ENCODE peak calls at places on chromosomes 7 and 10, in five cellular contexts. Z is neural crest cell, O is HCT116, N is body of pancreas, U is uterus. H is an unnamed sample.

GRCh38 chr10:95445223-95445836 is 115.8 kb downstream of the SORBS1 start:
- DNase-seq in U (peak), N (peak), Z (no peak), O (peak), H (peak)

GRCh38 chr10:30574423-30574796 is 55.1 kb downstream of the LYZL2 start:
- DNase-seq in U (no peak), O (no peak), N (no peak), Z (no peak), H (no peak)

GRCh38 chr7:42236266-42237161 is 495 bp downstream of the GLI3 start:
- DNase-seq in U (peak), O (no peak), Z (peak), N (peak), H (no peak)

GRCh38 chr10:29600067-29600466 is 34.7 kb downstream of the SVIL start:
- DNase-seq in Z (no peak), U (no peak), O (peak), N (no peak), H (no peak)

GRCh38 chr7:73822319-73823173 is 8.2 kb upstream of the CLDN4 start:
- DNase-seq in U (peak), Z (no peak), O (peak), N (peak), H (peak)

GRCh38 chr7:311131-311680 is 21.2 kb downstream of the FOXL3 start:
- DNase-seq in N (no peak), O (no peak), U (no peak), Z (no peak), H (no peak)

GRCh38 chr7:130301606-130302005 is 8.6 kb downstream of the CPA4 start:
- DNase-seq in N (no peak), O (no peak), Z (no peak), U (no peak), H (no peak)

GRCh38 chr7:30468041-30468440 is 10.5 kb downstream of the NOD1 start:
- DNase-seq in U (no peak), N (no peak), O (no peak), Z (no peak), H (no peak)

GRCh38 chr10:127195041-127195506 is 1.3 kb downstream of the INSYN2A start:
- DNase-seq in O (no peak), N (no peak), Z (peak), U (no peak), H (no peak)

GRCh38 chr7:46695045-46695708 is 774.1 kb upstream of the IGFBP3 start:
- DNase-seq in Z (no peak), N (peak), U (no peak), O (peak), H (no peak)

GRCh38 chr10:104515670-104516199 is 125.4 kb upstream of the SORCS3 start:
- DNase-seq in Z (no peak), N (no peak), O (no peak), U (no peak), H (no peak)

GRCh38 chr7:112204776-112205347 is 1.3 kb downstream of the DOCK4 start:
- DNase-seq in Z (no peak), O (no peak), U (no peak), N (peak), H (no peak)

GRCh38 chr7:107962817-107963216 is 40.1 kb downstream of the LAMB1 start:
- DNase-seq in O (no peak), Z (no peak), N (no peak), U (no peak), H (no peak)
- TF ChIP-seq CTCF in O (no peak), Z (no peak), N (no peak), U (no peak), H (no peak)

DNA sequence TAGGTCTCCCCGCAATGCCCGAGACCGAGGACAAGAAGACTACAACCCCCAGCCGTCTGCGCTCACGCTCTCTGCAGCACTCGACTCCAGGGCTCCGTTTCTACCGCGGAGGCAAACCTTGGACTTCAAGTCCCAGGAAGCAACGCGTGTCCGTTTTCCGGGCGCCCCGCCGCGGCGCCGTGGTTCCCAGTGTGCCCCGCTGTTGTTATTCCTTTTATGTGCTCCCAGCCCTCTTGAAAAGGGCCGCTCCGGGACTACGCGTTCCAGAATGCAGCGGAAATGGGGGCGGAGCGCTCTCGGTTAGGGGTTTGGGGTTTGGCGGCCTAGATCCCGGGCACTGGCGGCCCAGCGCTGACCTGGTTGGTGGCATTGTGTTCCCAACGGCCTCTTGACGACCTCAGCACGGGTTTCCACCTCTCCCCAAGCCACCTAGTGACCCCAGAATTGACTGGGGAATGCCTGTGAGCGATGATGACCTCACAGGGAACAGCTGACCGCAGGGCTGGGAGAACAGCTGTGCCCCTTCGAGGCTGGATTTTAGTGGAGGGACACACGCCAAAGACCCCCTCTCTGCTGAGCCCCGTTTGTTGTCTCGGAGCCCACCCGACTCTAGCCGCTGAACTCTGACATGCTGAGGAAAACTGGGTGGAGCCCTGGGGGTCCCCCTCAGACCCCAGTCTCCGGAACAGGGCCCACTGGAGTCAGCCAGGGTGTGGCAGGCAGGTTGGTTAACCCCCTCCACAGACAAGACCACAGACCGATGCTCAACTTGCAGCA is 480 bp upstream of the CDK5 start:
- DNase-seq in N (peak), O (peak), Z (peak), U (peak), H (peak)
- TF ChIP-seq CTCF in N (no peak), O (no peak), Z (no peak), U (no peak), H (no peak)

DNA sequence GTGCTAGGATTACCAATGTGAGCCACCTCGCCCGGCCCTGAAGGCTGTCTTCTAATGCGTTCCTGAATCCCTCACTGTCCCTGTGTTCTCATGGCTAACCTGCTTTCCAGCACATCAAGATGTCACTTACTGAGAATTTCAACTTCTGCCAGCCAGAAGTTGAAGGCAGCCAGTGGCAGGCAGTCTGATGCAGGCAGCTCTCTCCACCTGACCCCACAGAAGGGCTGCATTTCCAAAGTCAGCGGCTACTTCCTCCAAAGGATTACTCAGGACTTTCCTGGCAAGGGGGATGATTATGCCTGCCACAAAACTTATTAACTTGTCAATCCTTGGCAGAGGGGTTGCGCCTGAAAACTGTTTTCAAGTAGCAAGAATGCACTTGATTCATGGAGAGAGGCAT is 1219.4 kb downstream of the TYW1 start:
- DNase-seq in O (no peak), Z (no peak), U (no peak), N (peak), H (no peak)
- TF ChIP-seq CTCF in O (no peak), Z (no peak), U (no peak), N (no peak), H (no peak)

GRCh38 chr7:106732045-106732444 is 71.1 kb upstream of the CCDC71L start:
- DNase-seq in O (no peak), Z (no peak), U (no peak), N (no peak), H (no peak)

GRCh38 chr7:106735637-106736036 is 74.7 kb upstream of the CCDC71L start:
- DNase-seq in N (no peak), U (no peak), Z (no peak), O (no peak), H (no peak)

GRCh38 chr7:106736508-106737201 is 75.7 kb upstream of the CCDC71L start:
- DNase-seq in U (no peak), N (peak), O (peak), Z (no peak), H (peak)

GRCh38 chr7:106736123-106736507 is 75.2 kb upstream of the CCDC71L start:
- DNase-seq in Z (no peak), N (no peak), O (no peak), U (no peak), H (no peak)

GRCh38 chr7:106737202-106737562 is 76.2 kb upstream of the CCDC71L start:
- DNase-seq in U (no peak), O (no peak), Z (no peak), N (no peak), H (peak)
- TF ChIP-seq CTCF in U (peak), O (peak), Z (peak), N (no peak), H (peak)

GRCh38 chr7:20650782-20651181 is 35.3 kb downstream of the ABCB5 start:
- DNase-seq in Z (no peak), U (no peak), O (no peak), N (no peak), H (no peak)

GRCh38 chr7:20647051-20647450 is 31.6 kb downstream of the ABCB5 start:
- DNase-seq in Z (no peak), U (no peak), O (no peak), N (no peak), H (peak)

GRCh38 chr7:20653636-20654035 is 38.2 kb downstream of the ABCB5 start:
- DNase-seq in Z (no peak), U (no peak), N (no peak), O (no peak), H (no peak)

GRCh38 chr7:20651960-20652544 is 36.6 kb downstream of the ABCB5 start:
- DNase-seq in Z (no peak), O (peak), N (no peak), U (no peak), H (no peak)

GRCh38 chr7:20647908-20648776 is 32.7 kb downstream of the ABCB5 start:
- DNase-seq in U (no peak), O (peak), N (no peak), Z (peak), H (peak)
- TF ChIP-seq CTCF in U (no peak), O (peak), N (no peak), Z (peak), H (peak)

DNA sequence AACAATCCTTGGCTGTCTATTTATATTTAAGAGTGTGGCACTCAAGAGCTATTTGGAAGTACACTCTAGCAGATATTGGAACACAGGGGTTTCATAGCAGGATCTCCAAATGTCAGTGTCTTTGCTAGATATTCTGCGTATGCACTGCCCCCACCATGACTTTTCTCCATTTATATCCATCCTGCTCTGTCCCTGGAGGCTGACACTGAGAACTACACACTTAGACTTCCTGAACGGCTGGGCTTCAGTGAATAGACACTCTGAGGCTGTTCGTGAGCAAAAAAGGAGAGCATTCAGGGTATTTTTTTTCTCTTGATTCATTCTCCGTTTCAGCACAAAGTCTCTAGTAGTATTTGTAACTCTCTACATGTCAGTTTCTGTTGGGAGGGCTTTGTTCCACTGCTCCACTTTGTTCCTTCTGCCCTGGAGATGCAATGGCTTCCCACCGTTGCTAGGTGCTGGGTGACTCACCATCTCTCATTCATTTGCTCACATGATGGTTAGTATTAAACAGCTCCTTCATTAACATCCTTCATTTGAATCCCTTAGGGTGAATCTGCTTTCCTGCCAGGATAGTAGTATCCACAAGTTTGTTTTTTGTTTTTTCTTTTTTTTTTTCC is 155.9 kb upstream of the SLC13A1 start:
- DNase-seq in Z (peak), U (no peak), N (no peak), O (peak), H (peak)
- TF ChIP-seq CTCF in Z (peak), U (no peak), N (no peak), O (no peak), H (peak)

GRCh38 chr10:75542084-75542483 is 110.7 kb downstream of the LRMDA start:
- DNase-seq in O (no peak), Z (no peak), U (no peak), N (no peak), H (no peak)
- TF ChIP-seq CTCF in O (no peak), Z (no peak), U (no peak), N (no peak), H (no peak)

GRCh38 chr7:7742223-7742622 is 23.8 kb upstream of the RPA3 start:
- DNase-seq in Z (no peak), O (no peak), N (no peak), U (no peak), H (no peak)
- TF ChIP-seq CTCF in Z (no peak), O (peak), N (no peak), U (no peak), H (no peak)

H was measured in astrocyte of the cerebellum.